ENCODE peak calls at places on chromosome 11, in nine cellular contexts. J is fibroblast of mammary gland, C is RWPE1, Y is ovary, T is fibroblast of lung, E is heart right ventricle, N is cardiac muscle cell, D is GM12865, G is testis. K is an unnamed sample.

GRCh38 chr11:30504468-30504867 is 81.7 kb downstream of the MPPED2 start:
- DNase-seq in G (no peak), D (peak), Y (no peak), N (no peak), C (no peak), J (no peak), E (no peak), T (no peak), K (no peak)

GRCh38 chr11:74846770-74847169 is 98.1 kb downstream of the RNF169 start:
- DNase-seq in T (no peak), E (no peak), J (peak), C (peak), D (no peak), N (no peak), Y (no peak), G (no peak), K (no peak)

GRCh38 chr11:115887727-115888126 is 383.5 kb upstream of the CADM1 start:
- DNase-seq in E (no peak), Y (no peak), G (no peak), T (no peak), C (no peak), J (no peak), N (no peak), D (no peak), K (no peak)

GRCh38 chr11:129819237-129819636 is 3.6 kb downstream of the TMEM45B start:
- DNase-seq in D (no peak), T (no peak), C (no peak), J (no peak), Y (no peak), N (no peak), G (no peak), E (no peak), K (no peak)

GRCh38 chr11:16603890-16604783 is 134.3 kb upstream of the C11orf58 start:
- DNase-seq in E (peak), Y (peak), G (peak), D (no peak), N (peak), J (no peak), T (peak), C (no peak), K (no peak)

GRCh38 chr11:32830413-32830738 is 649 bp downstream of the PRRG4 start:
- DNase-seq in C (peak), N (no peak), D (no peak), J (peak), Y (no peak), G (no peak), T (no peak), E (no peak), K (no peak)

GRCh38 chr11:7904910-7905309 is 26.2 kb downstream of the OR10A6 start:
- DNase-seq in T (peak), N (no peak), G (no peak), D (no peak), E (no peak), C (no peak), Y (no peak), J (peak), K (no peak)

GRCh38 chr11:95768521-95768920 is 21.1 kb downstream of the FAM76B start:
- DNase-seq in G (no peak), E (no peak), T (peak), D (no peak), N (no peak), C (no peak), Y (no peak), J (no peak), K (no peak)

GRCh38 chr11:44950036-44950624 is 553 bp downstream of the TP53I11 start:
- DNase-seq in D (no peak), N (peak), E (peak), T (no peak), Y (peak), C (no peak), G (peak), J (no peak), K (no peak)

GRCh38 chr11:2143652-2144548 is 4.7 kb upstream of the IGF2 start:
- DNase-seq in T (no peak), D (no peak), C (no peak), N (peak), Y (no peak), E (peak), G (no peak), J (no peak), K (no peak)

GRCh38 chr11:8282621-8283509 is 19.2 kb upstream of the LMO1 start:
- DNase-seq in E (no peak), T (no peak), N (peak), C (no peak), J (no peak), Y (no peak), G (no peak), D (no peak), K (peak)

GRCh38 chr11:10633261-10633660 is 60.3 kb downstream of the IRAG1 start:
- DNase-seq in N (no peak), G (no peak), D (no peak), E (no peak), T (no peak), J (no peak), C (peak), Y (no peak), K (no peak)

GRCh38 chr11:15038963-15039362 is 34.4 kb upstream of the CALCB start:
- DNase-seq in G (no peak), J (peak), E (no peak), C (peak), D (no peak), N (peak), T (peak), Y (no peak), K (no peak)

GRCh38 chr11:64924910-64925284 is 408 bp downstream of the PPP2R5B start:
- DNase-seq in T (no peak), N (no peak), J (no peak), E (no peak), D (no peak), C (peak), Y (no peak), G (no peak), K (no peak)

GRCh38 chr11:113615098-113615497 is 91.0 kb downstream of the TMPRSS5 start:
- DNase-seq in J (no peak), E (no peak), C (no peak), N (no peak), T (no peak), G (no peak), Y (no peak), D (no peak), K (no peak)

GRCh38 chr11:125166347-125166841 is 1.8 kb downstream of the PKNOX2 start:
- DNase-seq in E (peak), N (peak), C (no peak), T (peak), Y (peak), G (no peak), J (no peak), D (no peak), K (no peak)

GRCh38 chr11:10197091-10197490 is 96.9 kb downstream of the SBF2 start:
- DNase-seq in T (no peak), D (no peak), G (no peak), N (no peak), E (no peak), J (peak), C (no peak), Y (no peak), K (no peak)

GRCh38 chr11:8800498-8801110 is 110.4 kb upstream of the AKIP1 start:
- DNase-seq in T (no peak), J (no peak), G (no peak), E (no peak), Y (no peak), N (no peak), D (no peak), C (no peak), K (no peak)

GRCh38 chr11:59574467-59574866 is 41.1 kb downstream of the OSBP start:
- DNase-seq in J (peak), T (peak), G (no peak), N (no peak), D (no peak), E (no peak), C (no peak), Y (no peak), K (no peak)

DNA sequence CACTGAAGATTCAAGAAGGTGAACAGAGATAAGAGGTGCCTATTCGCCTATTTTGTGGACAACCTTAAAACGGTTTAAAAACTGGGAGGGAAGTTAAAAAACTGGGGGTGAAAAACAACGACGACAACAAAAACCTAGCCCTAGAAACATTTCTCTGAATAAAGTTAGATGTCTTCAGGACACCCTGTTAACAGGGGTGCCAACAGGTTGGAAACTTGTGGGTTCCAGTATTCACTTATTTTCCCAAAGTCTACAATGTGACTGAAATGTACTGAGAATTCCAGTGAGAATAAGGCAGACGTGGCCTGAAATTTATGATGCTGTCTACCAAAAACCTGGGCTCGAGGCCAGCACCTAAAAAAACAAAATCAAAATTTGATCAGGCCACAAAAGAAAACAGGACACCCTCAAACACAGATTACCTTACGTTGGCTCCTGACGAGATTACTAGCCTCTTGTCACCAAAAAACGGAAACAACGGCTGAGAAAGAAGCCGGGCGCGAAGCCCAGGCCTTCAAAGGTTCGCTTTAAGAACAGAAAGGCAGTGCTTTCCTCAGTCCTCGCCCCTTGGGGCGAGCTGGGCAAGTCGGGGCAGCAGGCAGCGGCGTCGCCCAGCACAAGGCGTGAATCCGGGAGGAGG is 916 bp downstream of the CCDC90B start:
- DNase-seq in J (no peak), D (no peak), E (no peak), G (no peak), C (no peak), Y (no peak), N (no peak), T (no peak), K (no peak)
- TF ChIP-seq CTCF in J (no peak), D (no peak), E (no peak), G (no peak), C (no peak), Y (no peak), N (no peak), T (no peak), K (no peak)

GRCh38 chr11:6297831-6298230 is 22.5 kb downstream of the CAVIN3 start:
- DNase-seq in G (no peak), T (no peak), J (peak), N (no peak), C (peak), E (no peak), D (no peak), Y (no peak), K (no peak)
- TF ChIP-seq CTCF in G (no peak), T (peak), J (peak), N (peak), C (peak), E (peak), D (peak), Y (peak), K (peak)

GRCh38 chr11:45995342-45995734 is 72.9 kb downstream of the LARGE2 start:
- DNase-seq in C (no peak), N (peak), D (no peak), E (no peak), Y (no peak), T (no peak), G (no peak), J (no peak), K (no peak)

GRCh38 chr11:45997599-45997998 is 75.1 kb downstream of the LARGE2 start:
- DNase-seq in N (no peak), J (no peak), C (no peak), T (no peak), E (no peak), D (no peak), Y (no peak), G (no peak), K (no peak)

GRCh38 chr11:45994421-45995341 is 72.2 kb downstream of the LARGE2 start:
- DNase-seq in T (peak), E (no peak), Y (no peak), N (peak), G (no peak), C (no peak), J (peak), D (no peak), K (no peak)

GRCh38 chr11:45988922-45989321 is 66.5 kb downstream of the LARGE2 start:
- DNase-seq in G (no peak), J (no peak), D (no peak), N (no peak), T (no peak), Y (no peak), C (no peak), E (no peak), K (no peak)

DNA sequence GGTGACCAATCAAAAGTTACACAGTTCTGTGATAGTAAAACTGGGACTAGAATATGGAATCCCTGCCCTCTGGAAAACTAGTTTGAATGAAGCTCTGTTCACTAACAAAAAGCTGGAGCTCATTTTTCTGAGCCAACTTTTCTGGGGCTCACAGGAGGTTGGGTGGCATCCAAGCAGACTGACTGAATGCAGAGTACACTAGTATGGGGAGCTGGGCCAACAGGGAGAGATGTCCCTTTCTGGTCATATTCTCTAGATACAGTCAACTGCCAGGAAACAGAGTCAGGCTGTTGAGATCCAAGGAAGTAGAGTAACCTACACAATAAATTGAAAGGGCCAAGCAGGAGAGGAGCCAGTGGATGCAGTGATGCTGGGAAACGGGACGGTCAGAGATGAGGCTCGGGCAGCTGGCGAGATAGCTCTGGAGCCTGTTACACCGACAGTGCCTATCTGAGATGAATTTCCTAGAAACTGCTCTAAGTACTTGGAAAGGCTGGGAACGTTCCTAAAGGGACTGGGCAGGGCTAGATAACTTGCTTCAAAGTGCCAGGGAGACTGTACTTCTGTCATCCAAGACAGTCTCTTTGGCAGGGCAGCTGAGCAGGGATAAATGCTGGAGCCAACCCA is 71.1 kb downstream of the LARGE2 start:
- DNase-seq in T (peak), N (no peak), C (no peak), Y (peak), G (peak), D (no peak), J (peak), E (peak), K (no peak)
- TF ChIP-seq CTCF in T (no peak), N (no peak), C (no peak), Y (no peak), G (no peak), D (no peak), J (no peak), E (no peak), K (no peak)

DNA sequence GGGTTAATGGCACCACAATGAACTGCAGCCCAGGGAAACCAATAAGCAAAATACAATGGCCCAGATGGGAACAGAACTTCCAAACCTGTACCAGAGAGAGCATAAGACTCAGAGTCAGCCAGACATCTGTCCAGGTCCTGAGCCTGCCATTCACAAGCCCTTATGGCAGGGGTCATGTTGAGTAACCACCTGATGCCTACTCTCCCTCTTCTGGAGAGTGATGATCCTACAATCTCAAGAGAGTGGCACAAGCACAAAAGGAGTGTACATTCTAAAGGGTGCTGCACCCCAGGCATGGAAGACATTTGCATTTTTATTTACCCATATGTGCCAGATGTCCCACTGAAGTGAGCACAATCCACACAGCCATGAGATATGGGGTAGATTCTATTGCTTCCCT is 10.6 kb downstream of the TENM4 start:
- DNase-seq in C (no peak), T (no peak), E (no peak), G (no peak), Y (no peak), J (no peak), N (no peak), D (no peak), K (no peak)
- TF ChIP-seq CTCF in C (no peak), T (no peak), E (no peak), G (no peak), Y (no peak), J (peak), N (no peak), D (no peak), K (no peak)